ENCODE peak calls at places on chromosome 9, in five cellular contexts. One of them, this sample, is unnamed.

GRCh38 chr9:35749515-35750255 is 598 bp downstream of the RGP1 start:
- DNase-seq in dorsolateral prefrontal cortex: no peak
- DNase-seq in BJ: no peak
- DNase-seq in lung: peak
- DNase-seq in effector memory CD4-positive, alpha-beta T cell: no peak
- DNase-seq in this sample: peak

GRCh38 chr9:69145148-69145547 is 28.9 kb upstream of the TJP2 start:
- DNase-seq in effector memory CD4-positive, alpha-beta T cell: no peak
- DNase-seq in dorsolateral prefrontal cortex: no peak
- DNase-seq in lung: no peak
- DNase-seq in BJ: peak
- DNase-seq in this sample: no peak

GRCh38 chr9:98020471-98021145 is 35.9 kb upstream of the NANS start:
- DNase-seq in lung: no peak
- DNase-seq in BJ: no peak
- DNase-seq in dorsolateral prefrontal cortex: no peak
- DNase-seq in effector memory CD4-positive, alpha-beta T cell: no peak
- DNase-seq in this sample: no peak

GRCh38 chr9:86713970-86714369 is 233.3 kb downstream of the GAS1 start:
- DNase-seq in effector memory CD4-positive, alpha-beta T cell: no peak
- DNase-seq in lung: no peak
- DNase-seq in dorsolateral prefrontal cortex: no peak
- DNase-seq in BJ: no peak
- DNase-seq in this sample: no peak

GRCh38 chr9:107890921-107891465 is 401.4 kb upstream of the KLF4 start:
- DNase-seq in dorsolateral prefrontal cortex: no peak
- DNase-seq in lung: no peak
- DNase-seq in effector memory CD4-positive, alpha-beta T cell: no peak
- DNase-seq in BJ: no peak
- DNase-seq in this sample: no peak

GRCh38 chr9:105901514-105902109 is 207.3 kb downstream of the TMEM38B start:
- DNase-seq in BJ: no peak
- DNase-seq in lung: no peak
- DNase-seq in dorsolateral prefrontal cortex: no peak
- DNase-seq in effector memory CD4-positive, alpha-beta T cell: no peak
- DNase-seq in this sample: peak

GRCh38 chr9:88824711-88825110 is 166.6 kb upstream of the S1PR3 start:
- DNase-seq in effector memory CD4-positive, alpha-beta T cell: no peak
- DNase-seq in dorsolateral prefrontal cortex: no peak
- DNase-seq in lung: no peak
- DNase-seq in BJ: no peak
- DNase-seq in this sample: no peak

GRCh38 chr9:83410701-83411100 is 127.5 kb downstream of the FRMD3 start:
- DNase-seq in BJ: no peak
- DNase-seq in lung: no peak
- DNase-seq in effector memory CD4-positive, alpha-beta T cell: no peak
- DNase-seq in dorsolateral prefrontal cortex: no peak
- DNase-seq in this sample: no peak

GRCh38 chr9:21656776-21657637 is 145.4 kb upstream of the MTAP start:
- DNase-seq in BJ: no peak
- DNase-seq in effector memory CD4-positive, alpha-beta T cell: no peak
- DNase-seq in lung: no peak
- DNase-seq in dorsolateral prefrontal cortex: no peak
- DNase-seq in this sample: no peak
- H3K4me3 ChIP-seq in BJ: no peak
- H3K4me3 ChIP-seq in effector memory CD4-positive, alpha-beta T cell: no peak
- H3K4me3 ChIP-seq in lung: no peak
- H3K4me3 ChIP-seq in dorsolateral prefrontal cortex: no peak
- H3K4me3 ChIP-seq in this sample: no peak

DNA sequence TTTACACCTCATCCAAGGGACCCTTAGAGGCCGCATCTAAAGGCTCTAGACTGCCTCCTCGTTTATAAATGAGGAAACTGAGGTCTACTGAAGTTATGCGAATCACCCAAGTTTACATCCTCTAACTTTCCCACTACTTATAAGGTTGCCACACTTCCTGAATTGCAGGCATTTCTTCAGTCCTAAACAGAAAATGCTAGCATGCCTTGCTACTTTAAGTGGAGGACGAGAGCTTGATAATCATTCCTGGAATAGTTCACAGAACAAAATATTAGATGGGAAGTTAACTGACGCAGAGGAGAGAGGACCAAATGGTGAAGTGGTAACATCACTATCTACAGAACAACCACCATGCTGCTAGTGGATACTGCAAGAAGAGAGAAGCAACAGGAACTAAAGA is 85.8 kb downstream of the GNAQ start:
- DNase-seq in BJ: no peak
- DNase-seq in lung: no peak
- DNase-seq in effector memory CD4-positive, alpha-beta T cell: no peak
- DNase-seq in dorsolateral prefrontal cortex: no peak
- DNase-seq in this sample: no peak
- H3K4me3 ChIP-seq in BJ: no peak
- H3K4me3 ChIP-seq in lung: no peak
- H3K4me3 ChIP-seq in effector memory CD4-positive, alpha-beta T cell: peak
- H3K4me3 ChIP-seq in dorsolateral prefrontal cortex: no peak
- H3K4me3 ChIP-seq in this sample: no peak

GRCh38 chr9:120928015-120928719 is 1.6 kb upstream of the TRAF1 start:
- DNase-seq in BJ: no peak
- DNase-seq in lung: peak
- DNase-seq in effector memory CD4-positive, alpha-beta T cell: peak
- DNase-seq in dorsolateral prefrontal cortex: peak
- DNase-seq in this sample: peak

GRCh38 chr9:120925535-120926396 is 830 bp downstream of the TRAF1 start:
- DNase-seq in dorsolateral prefrontal cortex: no peak
- DNase-seq in effector memory CD4-positive, alpha-beta T cell: peak
- DNase-seq in lung: no peak
- DNase-seq in BJ: peak
- DNase-seq in this sample: peak

GRCh38 chr9:120924698-120925534 is 1.7 kb downstream of the TRAF1 start:
- DNase-seq in effector memory CD4-positive, alpha-beta T cell: no peak
- DNase-seq in dorsolateral prefrontal cortex: no peak
- DNase-seq in BJ: no peak
- DNase-seq in lung: no peak
- DNase-seq in this sample: peak

GRCh38 chr9:120927125-120928014 is 774 bp upstream of the TRAF1 start:
- DNase-seq in effector memory CD4-positive, alpha-beta T cell: no peak
- DNase-seq in lung: no peak
- DNase-seq in BJ: no peak
- DNase-seq in dorsolateral prefrontal cortex: no peak
- DNase-seq in this sample: peak

GRCh38 chr9:120926397-120926928 is at the start of gene TRAF1:
- DNase-seq in dorsolateral prefrontal cortex: no peak
- DNase-seq in lung: no peak
- DNase-seq in BJ: no peak
- DNase-seq in effector memory CD4-positive, alpha-beta T cell: no peak
- DNase-seq in this sample: peak
- H3K4me3 ChIP-seq in dorsolateral prefrontal cortex: no peak
- H3K4me3 ChIP-seq in lung: no peak
- H3K4me3 ChIP-seq in BJ: no peak
- H3K4me3 ChIP-seq in effector memory CD4-positive, alpha-beta T cell: peak
- H3K4me3 ChIP-seq in this sample: peak

DNA sequence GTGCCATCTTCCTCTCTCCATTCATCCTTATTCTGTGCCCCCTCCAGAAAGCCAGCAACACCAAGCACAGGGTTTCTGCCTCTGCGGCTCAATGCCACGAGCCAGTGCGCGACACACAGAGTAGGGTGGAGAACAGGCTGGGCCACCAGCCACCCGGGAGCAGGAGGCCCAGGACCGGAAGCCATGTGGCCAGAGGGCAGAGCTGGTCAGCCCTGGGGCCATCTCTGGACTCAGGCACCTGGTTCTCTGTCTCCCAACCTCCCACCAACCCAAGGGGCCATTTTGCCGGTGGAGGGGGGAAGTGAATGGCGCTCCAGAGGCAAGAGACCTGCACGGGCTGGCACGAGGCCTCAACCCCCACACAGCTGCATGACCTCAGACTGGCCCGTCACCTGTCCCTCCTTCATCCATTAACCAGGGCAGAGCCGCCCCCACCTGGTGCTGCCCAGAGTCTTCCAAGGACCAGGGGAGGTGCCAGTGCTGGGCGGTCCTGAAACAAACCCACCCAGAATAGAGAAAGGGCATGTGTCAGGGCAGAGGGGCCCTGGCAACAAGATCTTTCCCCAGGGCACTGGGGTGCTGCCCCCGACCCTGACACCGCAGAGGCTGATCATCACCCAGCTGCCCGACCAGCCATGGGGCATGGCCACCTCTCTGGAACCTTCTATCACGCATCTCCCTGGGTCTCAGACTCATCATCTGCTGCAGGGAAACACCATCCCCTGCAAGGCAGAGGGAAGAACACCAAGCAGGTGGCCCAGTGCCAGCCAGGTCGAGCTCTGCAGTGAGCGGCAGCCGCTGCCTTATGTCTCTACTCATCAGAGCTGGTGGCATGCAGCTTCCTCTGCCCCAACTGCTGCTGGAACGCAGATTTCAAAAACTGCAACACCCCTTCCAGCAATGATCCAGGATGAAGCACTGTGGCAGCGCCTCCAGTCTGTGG is 11.9 kb downstream of the VAV2 start:
- DNase-seq in effector memory CD4-positive, alpha-beta T cell: no peak
- DNase-seq in dorsolateral prefrontal cortex: no peak
- DNase-seq in lung: no peak
- DNase-seq in BJ: no peak
- DNase-seq in this sample: no peak
- H3K4me3 ChIP-seq in effector memory CD4-positive, alpha-beta T cell: no peak
- H3K4me3 ChIP-seq in dorsolateral prefrontal cortex: peak
- H3K4me3 ChIP-seq in lung: no peak
- H3K4me3 ChIP-seq in BJ: no peak
- H3K4me3 ChIP-seq in this sample: no peak

GRCh38 chr9:132412089-132412488 is 2.1 kb downstream of the CFAP77 start:
- DNase-seq in lung: no peak
- DNase-seq in BJ: no peak
- DNase-seq in dorsolateral prefrontal cortex: no peak
- DNase-seq in effector memory CD4-positive, alpha-beta T cell: no peak
- DNase-seq in this sample: peak

GRCh38 chr9:132408521-132408920 is 1.5 kb upstream of the CFAP77 start:
- DNase-seq in dorsolateral prefrontal cortex: no peak
- DNase-seq in effector memory CD4-positive, alpha-beta T cell: no peak
- DNase-seq in lung: no peak
- DNase-seq in BJ: no peak
- DNase-seq in this sample: no peak

GRCh38 chr9:132409828-132410528 is at the start of gene CFAP77:
- DNase-seq in BJ: no peak
- DNase-seq in dorsolateral prefrontal cortex: no peak
- DNase-seq in effector memory CD4-positive, alpha-beta T cell: no peak
- DNase-seq in lung: no peak
- DNase-seq in this sample: peak

GRCh38 chr9:132411091-132411508 is 1.1 kb downstream of the CFAP77 start:
- DNase-seq in lung: peak
- DNase-seq in effector memory CD4-positive, alpha-beta T cell: peak
- DNase-seq in dorsolateral prefrontal cortex: no peak
- DNase-seq in BJ: no peak
- DNase-seq in this sample: peak

GRCh38 chr9:132410642-132411041 is 631 bp downstream of the CFAP77 start:
- DNase-seq in dorsolateral prefrontal cortex: no peak
- DNase-seq in BJ: no peak
- DNase-seq in effector memory CD4-positive, alpha-beta T cell: peak
- DNase-seq in lung: no peak
- DNase-seq in this sample: peak
- H3K4me3 ChIP-seq in dorsolateral prefrontal cortex: peak
- H3K4me3 ChIP-seq in BJ: no peak
- H3K4me3 ChIP-seq in effector memory CD4-positive, alpha-beta T cell: peak
- H3K4me3 ChIP-seq in lung: no peak
- H3K4me3 ChIP-seq in this sample: no peak

GRCh38 chr9:77455312-77455927 is 192.7 kb downstream of the GNA14 start:
- DNase-seq in dorsolateral prefrontal cortex: no peak
- DNase-seq in lung: no peak
- DNase-seq in BJ: no peak
- DNase-seq in effector memory CD4-positive, alpha-beta T cell: no peak
- DNase-seq in this sample: peak
- H3K4me3 ChIP-seq in dorsolateral prefrontal cortex: no peak
- H3K4me3 ChIP-seq in lung: no peak
- H3K4me3 ChIP-seq in BJ: no peak
- H3K4me3 ChIP-seq in effector memory CD4-positive, alpha-beta T cell: no peak
- H3K4me3 ChIP-seq in this sample: no peak

GRCh38 chr9:37801959-37802711 is 1.5 kb downstream of the DCAF10 start:
- DNase-seq in lung: no peak
- DNase-seq in BJ: no peak
- DNase-seq in effector memory CD4-positive, alpha-beta T cell: no peak
- DNase-seq in dorsolateral prefrontal cortex: no peak
- DNase-seq in this sample: no peak
- H3K4me3 ChIP-seq in lung: peak
- H3K4me3 ChIP-seq in BJ: peak
- H3K4me3 ChIP-seq in effector memory CD4-positive, alpha-beta T cell: peak
- H3K4me3 ChIP-seq in dorsolateral prefrontal cortex: peak
- H3K4me3 ChIP-seq in this sample: peak

GRCh38 chr9:127423934-127424668 is at the start of gene ZNF79:
- DNase-seq in effector memory CD4-positive, alpha-beta T cell: peak
- DNase-seq in BJ: peak
- DNase-seq in dorsolateral prefrontal cortex: peak
- DNase-seq in lung: peak
- DNase-seq in this sample: peak

GRCh38 chr9:127422787-127423186 is 1.4 kb upstream of the ZNF79 start:
- DNase-seq in effector memory CD4-positive, alpha-beta T cell: no peak
- DNase-seq in lung: no peak
- DNase-seq in dorsolateral prefrontal cortex: no peak
- DNase-seq in BJ: no peak
- DNase-seq in this sample: no peak

GRCh38 chr9:127421057-127421456 is 3.1 kb upstream of the ZNF79 start:
- DNase-seq in BJ: no peak
- DNase-seq in dorsolateral prefrontal cortex: no peak
- DNase-seq in lung: no peak
- DNase-seq in effector memory CD4-positive, alpha-beta T cell: no peak
- DNase-seq in this sample: no peak

GRCh38 chr9:127423591-127423933 is 620 bp upstream of the ZNF79 start:
- DNase-seq in effector memory CD4-positive, alpha-beta T cell: no peak
- DNase-seq in lung: no peak
- DNase-seq in BJ: no peak
- DNase-seq in dorsolateral prefrontal cortex: no peak
- DNase-seq in this sample: no peak

GRCh38 chr9:127422133-127422782 is 1.9 kb upstream of the ZNF79 start:
- DNase-seq in BJ: no peak
- DNase-seq in dorsolateral prefrontal cortex: no peak
- DNase-seq in effector memory CD4-positive, alpha-beta T cell: no peak
- DNase-seq in lung: no peak
- DNase-seq in this sample: no peak
- H3K4me3 ChIP-seq in BJ: no peak
- H3K4me3 ChIP-seq in dorsolateral prefrontal cortex: peak
- H3K4me3 ChIP-seq in effector memory CD4-positive, alpha-beta T cell: no peak
- H3K4me3 ChIP-seq in lung: no peak
- H3K4me3 ChIP-seq in this sample: no peak

This sample was measured in GM12865.